ENCODE peak calls at places on chromosomes 12 and 14, in seven cellular contexts. N, W, Z, O, E, X and H are unnamed samples.

GRCh38 chr14:61573748-61574513 is 121.4 kb upstream of the HIF1A start:
- DNase-seq in N (no peak), W (peak; percentile 68), Z (no peak), O (peak; percentile 78), E (no peak), X (no peak), H (no peak)

GRCh38 chr12:104520242-104520900 is 63.6 kb downstream of the CHST11 start:
- DNase-seq in N (no peak), W (no peak), Z (no peak), O (no peak), E (no peak), X (no peak), H (no peak)

GRCh38 chr12:418432-418831 is 17.0 kb downstream of the CCDC77 start:
- DNase-seq in N (no peak), W (no peak), Z (no peak), O (no peak), E (no peak), X (no peak), H (no peak)

GRCh38 chr12:77560714-77561113 is 270.0 kb upstream of the NAV3 start:
- DNase-seq in N (no peak), W (no peak), Z (no peak), O (no peak), E (no peak), X (no peak), H (no peak)

GRCh38 chr12:127628655-127629054 is 638.3 kb upstream of the TMEM132C start:
- DNase-seq in N (no peak), W (no peak), Z (no peak), O (peak; percentile 30), E (no peak), X (no peak), H (peak; percentile 7)

GRCh38 chr14:36848213-36848612 is 186.6 kb downstream of the PAX9 start:
- DNase-seq in N (no peak), W (no peak), Z (no peak), O (no peak), E (no peak), X (no peak), H (no peak)

GRCh38 chr12:51951199-51951842 is at the start of gene ACVR1B:
- DNase-seq in N (peak; percentile 92), W (peak; percentile 97), Z (peak; percentile 91), O (peak; percentile 87), E (peak; percentile 95), X (peak; percentile 97), H (no peak)

GRCh38 chr12:130356222-130356621 is 18.5 kb downstream of the PIWIL1 start:
- DNase-seq in N (no peak), W (no peak), Z (no peak), O (no peak), E (no peak), X (no peak), H (no peak)

GRCh38 chr12:26119391-26119981 is 5.4 kb downstream of the BHLHE41 start:
- DNase-seq in N (peak; percentile 32), W (peak; percentile 80), Z (no peak), O (peak; percentile 86), E (no peak), X (peak; percentile 51), H (no peak)

GRCh38 chr12:85310456-85311076 is 30.5 kb downstream of the ALX1 start:
- DNase-seq in N (no peak), W (peak; percentile 34), Z (no peak), O (peak; percentile 36), E (no peak), X (no peak), H (no peak)

GRCh38 chr12:126428769-126429168 is 1363.5 kb downstream of the AACS start:
- DNase-seq in N (no peak), W (no peak), Z (no peak), O (no peak), E (no peak), X (no peak), H (no peak)

GRCh38 chr14:68249534-68250517 is 430.2 kb downstream of the RAD51B start:
- DNase-seq in N (no peak), W (peak; percentile 65), Z (no peak), O (peak; percentile 78), E (no peak), X (no peak), H (no peak)

GRCh38 chr14:61076531-61076930 is 95.5 kb downstream of the SLC38A6 start:
- DNase-seq in N (no peak), W (peak; percentile 58), Z (no peak), O (peak; percentile 89), E (no peak), X (no peak), H (no peak)

GRCh38 chr12:121430821-121431415 is 31.0 kb downstream of the RNF34 start:
- DNase-seq in N (no peak), W (no peak), Z (no peak), O (no peak), E (no peak), X (no peak), H (no peak)

GRCh38 chr12:21296751-21297406 is 37.8 kb downstream of the SLCO1A2 start:
- DNase-seq in N (no peak), W (peak; percentile 25), Z (no peak), O (peak; percentile 35), E (no peak), X (peak; percentile 19), H (peak; percentile 1)

GRCh38 chr14:32908487-32909084 is 30.1 kb upstream of the NPAS3 start:
- DNase-seq in N (no peak), W (no peak), Z (no peak), O (no peak), E (no peak), X (no peak), H (no peak)

GRCh38 chr12:112367986-112368385 is 14.2 kb downstream of the HECTD4 start:
- DNase-seq in N (no peak), W (no peak), Z (no peak), O (no peak), E (no peak), X (no peak), H (no peak)

GRCh38 chr14:94707494-94707893 is 62.4 kb downstream of the GSC start:
- DNase-seq in N (no peak), W (peak; percentile 6), Z (no peak), O (no peak), E (no peak), X (peak; percentile 65), H (no peak)

GRCh38 chr14:64684091-64684490 is 20.1 kb upstream of the PLEKHG3 start:
- DNase-seq in N (peak; percentile 49), W (peak; percentile 65), Z (no peak), O (peak; percentile 34), E (no peak), X (no peak), H (no peak)

GRCh38 chr14:73743431-73743931 is 29.3 kb upstream of the PNMA1 start:
- DNase-seq in N (no peak), W (peak; percentile 38), Z (no peak), O (no peak), E (peak; percentile 69), X (no peak), H (no peak)

GRCh38 chr12:81627336-81628189 is 131.6 kb downstream of the PPFIA2 start:
- DNase-seq in N (no peak), W (peak; percentile 70), Z (no peak), O (peak; percentile 66), E (no peak), X (peak; percentile 63), H (peak; percentile 7)

GRCh38 chr12:58919271-58920101 is 818 bp downstream of the LRIG3 start:
- DNase-seq in N (peak; percentile 62), W (peak; percentile 40), Z (no peak), O (peak; percentile 67), E (no peak), X (peak; percentile 60), H (no peak)

GRCh38 chr12:84697141-84697540 is 215.5 kb downstream of the SLC6A15 start:
- DNase-seq in N (no peak), W (no peak), Z (no peak), O (peak; percentile 12), E (no peak), X (no peak), H (peak; percentile 57)

GRCh38 chr12:106633451-106633823 is 50.6 kb downstream of the RFX4 start:
- DNase-seq in N (no peak), W (peak; percentile 67), Z (no peak), O (peak; percentile 33), E (no peak), X (no peak), H (no peak)

GRCh38 chr14:37901978-37902377 is 305.7 kb upstream of the SSTR1 start:
- DNase-seq in N (peak; percentile 11), W (no peak), Z (peak; percentile 19), O (peak; percentile 17), E (no peak), X (no peak), H (peak; percentile 86)

GRCh38 chr12:12916135-12916956 is 25.0 kb downstream of the GPRC5A start:
- DNase-seq in N (peak; percentile 83), W (peak; percentile 88), Z (peak; percentile 89), O (peak; percentile 93), E (peak; percentile 82), X (peak; percentile 84), H (peak; percentile 76)
- H3K4me3 ChIP-seq in N (no peak overlapping the region), W (no peak overlapping the region), Z (no peak overlapping the region), O (peak overlapping the region; percentile 15), E (no peak overlapping the region), X (no peak overlapping the region), H (no peak overlapping the region)

GRCh38 chr12:96500686-96501085 is 11.3 kb downstream of the CFAP54 start:
- DNase-seq in N (no peak), W (peak; percentile 55), Z (no peak), O (peak; percentile 68), E (no peak), X (no peak), H (no peak)
- TF ChIP-seq CTCF in N (no peak), W (peak; percentile 32), Z (no peak), O (peak; percentile 34), E (no peak), X (no peak), H (peak; percentile 9)

GRCh38 chr12:6074979-6075585 is 49.4 kb downstream of the VWF start:
- DNase-seq in N (no peak), W (peak; percentile 41), Z (no peak), O (no peak), E (no peak), X (peak; percentile 51), H (no peak)
- H3K4me3 ChIP-seq in N (no peak overlapping the region), W (no peak overlapping the region), Z (no peak overlapping the region), O (no peak overlapping the region), E (no peak overlapping the region), X (no peak overlapping the region), H (no peak overlapping the region)

GRCh38 chr12:14962180-14962579 is 779 bp upstream of the ARHGDIB start:
- DNase-seq in N (no peak), W (no peak), Z (no peak), O (no peak), E (no peak), X (no peak), H (no peak)
- TF ChIP-seq CTCF in N (no peak), W (no peak), Z (no peak), O (no peak), E (no peak), X (no peak), H (no peak)